ENCODE peak calls at places on chromosomes 16 and 17, in eight cellular contexts. E, Q, N, F, X, R, S and P are unnamed samples.

GRCh38 chr17:54172654-54173316 is 350.1 kb downstream of the KIF2B start:
- DNase-seq in N (no peak), R (peak), Q (no peak), E (peak), F (peak), S (no peak), X (peak), P (no peak)

GRCh38 chr17:1083451-1084187 is 86.7 kb downstream of the TIMM22 start:
- DNase-seq in R (no peak), E (peak), Q (no peak), F (peak), X (no peak), N (no peak), S (peak), P (no peak)

GRCh38 chr16:62450291-62450690 is 414.1 kb upstream of the CDH8 start:
- DNase-seq in F (no peak), N (no peak), E (no peak), X (no peak), Q (no peak), S (no peak), R (no peak), P (no peak)

GRCh38 chr17:44069974-44070454 is 521 bp upstream of the G6PC3 start:
- DNase-seq in X (no peak), Q (no peak), N (no peak), S (no peak), R (no peak), E (no peak), F (no peak), P (no peak)

GRCh38 chr17:74164446-74165045 is 38.9 kb upstream of the RPL38 start:
- DNase-seq in S (no peak), E (no peak), Q (no peak), X (no peak), F (no peak), R (no peak), N (no peak), P (no peak)

GRCh38 chr17:66673668-66674276 is 161.1 kb upstream of the CACNG5 start:
- DNase-seq in S (peak), N (peak), R (peak), Q (peak), E (peak), F (peak), X (peak), P (no peak)

GRCh38 chr16:80029706-80030481 is 429.4 kb upstream of the MAF start:
- DNase-seq in S (no peak), F (no peak), R (no peak), Q (no peak), N (no peak), X (no peak), E (no peak), P (no peak)

GRCh38 chr17:75386430-75386829 is 19.0 kb downstream of the GRB2 start:
- DNase-seq in N (no peak), E (no peak), X (no peak), Q (no peak), F (no peak), S (no peak), R (no peak), P (no peak)

GRCh38 chr16:62051942-62052341 is 15.7 kb upstream of the CDH8 start:
- DNase-seq in Q (no peak), R (no peak), X (no peak), E (no peak), N (no peak), S (no peak), F (no peak), P (no peak)

GRCh38 chr17:64081802-64082799 is 47.8 kb downstream of the ERN1 start:
- DNase-seq in Q (no peak), F (no peak), R (peak), E (no peak), S (no peak), N (no peak), X (no peak), P (no peak)

GRCh38 chr16:1008085-1008484 is 26.5 kb downstream of the SOX8 start:
- DNase-seq in E (no peak), F (no peak), S (no peak), R (no peak), Q (no peak), X (no peak), N (no peak), P (no peak)

GRCh38 chr16:21950782-21951521 is 2.2 kb upstream of the UQCRC2 start:
- DNase-seq in X (no peak), S (no peak), F (no peak), Q (no peak), R (peak), N (no peak), E (peak), P (no peak)

GRCh38 chr17:17205368-17206148 is 575 bp downstream of the PLD6 start:
- DNase-seq in S (peak), E (no peak), Q (no peak), F (peak), R (peak), X (no peak), N (peak), P (peak)

GRCh38 chr17:7476474-7476873 is 3.0 kb downstream of the ZBTB4 start:
- DNase-seq in X (no peak), Q (no peak), E (no peak), S (no peak), F (no peak), R (peak), N (no peak), P (no peak)

GRCh38 chr17:48577330-48577945 is 712 bp downstream of the HOXB4 start:
- DNase-seq in F (no peak), Q (no peak), S (no peak), N (no peak), R (peak), E (no peak), X (peak), P (no peak)

GRCh38 chr17:77634710-77635109 is 323.8 kb upstream of the TNRC6C start:
- DNase-seq in R (no peak), S (no peak), E (peak), Q (no peak), N (no peak), X (no peak), F (no peak), P (peak)

GRCh38 chr17:35295686-35296085 is 52.8 kb downstream of the SLFN5 start:
- DNase-seq in E (no peak), S (no peak), Q (no peak), F (no peak), R (peak), N (no peak), X (no peak), P (no peak)

GRCh38 chr17:66542183-66542966 is 240.0 kb downstream of the PRKCA start:
- DNase-seq in R (peak), S (no peak), Q (no peak), N (no peak), F (no peak), X (no peak), E (no peak), P (no peak)

GRCh38 chr17:80477647-80478478 is 1.5 kb upstream of the NPTX1 start:
- DNase-seq in F (no peak), S (no peak), R (no peak), E (peak), X (peak), N (no peak), Q (no peak), P (no peak)

GRCh38 chr17:15651583-15652110 is 32.1 kb upstream of the FBXW10B start:
- DNase-seq in Q (no peak), R (peak), X (peak), F (peak), E (peak), S (peak), N (no peak), P (peak)

GRCh38 chr16:77374384-77374783 is 60.5 kb downstream of the ADAMTS18 start:
- DNase-seq in S (no peak), X (no peak), R (peak), N (no peak), E (no peak), F (no peak), Q (no peak), P (no peak)

GRCh38 chr17:17073627-17074521 is 31.6 kb downstream of the MPRIP start:
- DNase-seq in R (no peak), X (no peak), Q (no peak), E (no peak), F (no peak), N (no peak), S (no peak), P (peak)

GRCh38 chr16:85542548-85542927 is 70.6 kb upstream of the GSE1 start:
- DNase-seq in E (no peak), R (no peak), Q (no peak), X (no peak), N (no peak), S (no peak), F (no peak), P (no peak)

GRCh38 chr17:5719976-5720375 is 135.7 kb upstream of the NLRP1 start:
- DNase-seq in R (no peak), Q (no peak), F (no peak), X (no peak), N (no peak), E (no peak), S (no peak), P (no peak)

GRCh38 chr16:58040945-58041627 is 15.5 kb downstream of the MMP15 start:
- DNase-seq in E (no peak), N (no peak), Q (no peak), R (no peak), X (no peak), S (no peak), F (no peak), P (no peak)

GRCh38 chr16:1506494-1507213 is 13.5 kb downstream of the TELO2 start:
- DNase-seq in N (no peak), X (no peak), R (no peak), Q (no peak), S (no peak), E (no peak), F (no peak), P (no peak)

GRCh38 chr17:4833941-4834501 is 881 bp downstream of the MINK1 start:
- DNase-seq in N (no peak), E (peak), S (no peak), F (peak), X (peak), Q (no peak), R (peak), P (no peak)

GRCh38 chr17:64084940-64085649 is 44.8 kb downstream of the ERN1 start:
- DNase-seq in S (no peak), N (no peak), F (no peak), Q (no peak), E (peak), R (no peak), X (no peak), P (no peak)

GRCh38 chr17:79946352-79947231 is 89.1 kb downstream of the TBC1D16 start:
- DNase-seq in N (no peak), Q (no peak), X (peak), E (no peak), R (no peak), F (no peak), S (no peak), P (peak)

GRCh38 chr16:24967074-24967473 is 48.1 kb downstream of the ARHGAP17 start:
- DNase-seq in Q (no peak), S (no peak), R (no peak), F (no peak), X (no peak), E (no peak), N (no peak), P (no peak)

GRCh38 chr17:9183297-9183696 is 162.0 kb downstream of the NTN1 start:
- DNase-seq in E (no peak), F (no peak), S (no peak), R (no peak), Q (no peak), N (no peak), X (no peak), P (no peak)